ENCODE peak calls at places on chromosomes 2 and 18, in four cellular contexts. One of them, this sample, is unnamed.
A peak's percentile ranks its signal among the peaks of the same experiment; 100 is the strongest.

GRCh38 chr2:235716875-235717496 is 223.1 kb downstream of the AGAP1 start:
- DNase-seq in endothelial cell of umbilical vein: peak; percentile 11
- DNase-seq in cardiac muscle cell: peak; percentile 13
- DNase-seq in A549: no peak
- DNase-seq in this sample: peak; percentile 49

GRCh38 chr2:104050632-104051242 is 803.2 kb upstream of the POU3F3 start:
- DNase-seq in A549: no peak
- DNase-seq in cardiac muscle cell: no peak
- DNase-seq in endothelial cell of umbilical vein: no peak
- DNase-seq in this sample: no peak

GRCh38 chr18:27695509-27695908 is 481.4 kb downstream of the CDH2 start:
- DNase-seq in endothelial cell of umbilical vein: no peak
- DNase-seq in A549: no peak
- DNase-seq in cardiac muscle cell: no peak
- DNase-seq in this sample: no peak

GRCh38 chr2:118906186-118906585 is 35.8 kb upstream of the MARCO start:
- DNase-seq in A549: no peak
- DNase-seq in endothelial cell of umbilical vein: no peak
- DNase-seq in cardiac muscle cell: no peak
- DNase-seq in this sample: no peak

GRCh38 chr2:210318491-210318890 is 3.5 kb upstream of the MYL1 start:
- DNase-seq in endothelial cell of umbilical vein: no peak
- DNase-seq in A549: no peak
- DNase-seq in cardiac muscle cell: no peak
- DNase-seq in this sample: peak; percentile 13

GRCh38 chr2:207275779-207276178 is 110.0 kb upstream of the KLF7 start:
- DNase-seq in cardiac muscle cell: no peak
- DNase-seq in A549: no peak
- DNase-seq in endothelial cell of umbilical vein: no peak
- DNase-seq in this sample: no peak

GRCh38 chr2:12844511-12844910 is 127.8 kb downstream of the TRIB2 start:
- DNase-seq in endothelial cell of umbilical vein: no peak
- DNase-seq in A549: no peak
- DNase-seq in cardiac muscle cell: peak; percentile 37
- DNase-seq in this sample: no peak

GRCh38 chr2:150075831-150076230 is 411.6 kb downstream of the RND3 start:
- DNase-seq in cardiac muscle cell: no peak
- DNase-seq in endothelial cell of umbilical vein: peak; percentile 46
- DNase-seq in A549: no peak
- DNase-seq in this sample: no peak

GRCh38 chr18:29849145-29849544 is 1193.4 kb downstream of the DSC3 start:
- DNase-seq in A549: no peak
- DNase-seq in endothelial cell of umbilical vein: no peak
- DNase-seq in cardiac muscle cell: no peak
- DNase-seq in this sample: no peak

GRCh38 chr2:27518113-27518781 is 21.6 kb downstream of the GCKR start:
- DNase-seq in A549: no peak
- DNase-seq in endothelial cell of umbilical vein: no peak
- DNase-seq in cardiac muscle cell: no peak
- DNase-seq in this sample: no peak

GRCh38 chr2:156864230-156864629 is 393.3 kb upstream of the GALNT5 start:
- DNase-seq in A549: no peak
- DNase-seq in endothelial cell of umbilical vein: no peak
- DNase-seq in cardiac muscle cell: no peak
- DNase-seq in this sample: no peak

GRCh38 chr2:46984642-46985476 is 69.3 kb upstream of the MCFD2 start:
- DNase-seq in A549: peak; percentile 90
- DNase-seq in cardiac muscle cell: peak; percentile 92
- DNase-seq in endothelial cell of umbilical vein: peak; percentile 84
- DNase-seq in this sample: peak; percentile 98

GRCh38 chr18:32906506-32907214 is 133.8 kb upstream of the KLHL14 start:
- DNase-seq in endothelial cell of umbilical vein: no peak
- DNase-seq in cardiac muscle cell: no peak
- DNase-seq in A549: no peak
- DNase-seq in this sample: no peak

GRCh38 chr2:43155842-43156511 is 70.4 kb downstream of the ZFP36L2 start:
- DNase-seq in endothelial cell of umbilical vein: no peak
- DNase-seq in A549: no peak
- DNase-seq in cardiac muscle cell: no peak
- DNase-seq in this sample: no peak

GRCh38 chr2:43157506-43158232 is 68.7 kb downstream of the ZFP36L2 start:
- DNase-seq in A549: no peak
- DNase-seq in endothelial cell of umbilical vein: no peak
- DNase-seq in cardiac muscle cell: no peak
- DNase-seq in this sample: peak; percentile 91

GRCh38 chr2:43159797-43160196 is 66.6 kb downstream of the ZFP36L2 start:
- DNase-seq in A549: no peak
- DNase-seq in endothelial cell of umbilical vein: no peak
- DNase-seq in cardiac muscle cell: no peak
- DNase-seq in this sample: peak; percentile 71

GRCh38 chr2:43160778-43161177 is 65.6 kb downstream of the ZFP36L2 start:
- DNase-seq in A549: no peak
- DNase-seq in endothelial cell of umbilical vein: no peak
- DNase-seq in cardiac muscle cell: no peak
- DNase-seq in this sample: no peak

GRCh38 chr2:43158259-43158880 is 68.0 kb downstream of the ZFP36L2 start:
- DNase-seq in cardiac muscle cell: peak; percentile 86
- DNase-seq in endothelial cell of umbilical vein: peak; percentile 87
- DNase-seq in A549: peak; percentile 79
- DNase-seq in this sample: peak; percentile 95
- H3K4me1 ChIP-seq in cardiac muscle cell: peaks cover 27% of the 10 kb centered on the region
- H3K4me1 ChIP-seq in endothelial cell of umbilical vein: peaks cover 13% of the 10 kb centered on the region
- H3K4me1 ChIP-seq in A549: peaks cover 65% of the 10 kb centered on the region
- H3K4me1 ChIP-seq in this sample: peaks cover 26% of the 10 kb centered on the region

GRCh38 chr2:136219341-136219740 is 101.4 kb upstream of the CXCR4 start:
- DNase-seq in cardiac muscle cell: no peak
- DNase-seq in endothelial cell of umbilical vein: no peak
- DNase-seq in A549: no peak
- DNase-seq in this sample: no peak
- H3K4me1 ChIP-seq in cardiac muscle cell: no peaks in the 10 kb centered on the region
- H3K4me1 ChIP-seq in endothelial cell of umbilical vein: no peaks in the 10 kb centered on the region
- H3K4me1 ChIP-seq in A549: no peaks in the 10 kb centered on the region
- H3K4me1 ChIP-seq in this sample: no peaks in the 10 kb centered on the region

GRCh38 chr2:134257516-134257915 is 3.6 kb downstream of the MGAT5 start:
- DNase-seq in endothelial cell of umbilical vein: no peak
- DNase-seq in cardiac muscle cell: no peak
- DNase-seq in A549: no peak
- DNase-seq in this sample: no peak
- H3K4me1 ChIP-seq in endothelial cell of umbilical vein: peaks cover 25% of the 10 kb centered on the region
- H3K4me1 ChIP-seq in cardiac muscle cell: peaks cover 22% of the 10 kb centered on the region
- H3K4me1 ChIP-seq in A549: no peaks in the 10 kb centered on the region
- H3K4me1 ChIP-seq in this sample: peaks cover 36% of the 10 kb centered on the region

GRCh38 chr2:160349306-160349705 is 144.3 kb downstream of the RBMS1 start:
- DNase-seq in cardiac muscle cell: no peak
- DNase-seq in endothelial cell of umbilical vein: no peak
- DNase-seq in A549: no peak
- DNase-seq in this sample: no peak

GRCh38 chr2:160345102-160345501 is 145.0 kb upstream of the ITGB6 start:
- DNase-seq in cardiac muscle cell: no peak
- DNase-seq in endothelial cell of umbilical vein: no peak
- DNase-seq in A549: no peak
- DNase-seq in this sample: no peak

GRCh38 chr2:160351978-160352377 is 141.6 kb downstream of the RBMS1 start:
- DNase-seq in A549: peak; percentile 7
- DNase-seq in cardiac muscle cell: peak; percentile 80
- DNase-seq in endothelial cell of umbilical vein: no peak
- DNase-seq in this sample: no peak

GRCh38 chr2:160343404-160343803 is 143.3 kb upstream of the ITGB6 start:
- DNase-seq in cardiac muscle cell: no peak
- DNase-seq in A549: no peak
- DNase-seq in endothelial cell of umbilical vein: no peak
- DNase-seq in this sample: no peak

DNA sequence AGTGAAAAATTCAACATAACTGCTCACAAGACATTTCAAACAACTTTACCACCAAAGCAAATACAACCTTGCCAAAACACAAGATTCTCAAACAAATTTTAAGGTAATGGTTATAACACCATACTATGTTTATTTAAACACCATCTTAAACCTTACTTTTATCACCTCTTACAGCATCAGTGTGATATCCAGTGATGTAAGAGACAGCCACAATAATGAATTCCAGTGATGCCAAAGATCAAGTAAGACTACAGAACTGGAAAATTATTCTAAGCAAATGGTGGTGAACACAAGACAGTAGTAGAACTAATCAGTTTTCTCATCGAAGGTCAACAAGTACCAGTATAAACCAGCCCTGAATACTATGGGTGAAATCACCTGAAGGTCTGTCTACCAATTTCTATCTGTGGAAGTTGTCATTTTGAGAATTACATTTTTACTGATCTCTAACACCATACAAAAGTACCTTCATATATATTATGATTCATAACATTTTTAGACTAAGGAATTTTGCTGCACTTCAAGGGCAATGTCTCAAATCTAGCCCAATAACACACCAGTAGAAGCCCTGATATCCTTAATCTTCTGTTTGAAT is 146.2 kb downstream of the RBMS1 start:
- DNase-seq in A549: no peak
- DNase-seq in endothelial cell of umbilical vein: no peak
- DNase-seq in cardiac muscle cell: peak; percentile 52
- DNase-seq in this sample: no peak
- H3K4me1 ChIP-seq in A549: peaks cover 92% of the 10 kb centered on the region
- H3K4me1 ChIP-seq in endothelial cell of umbilical vein: no peaks in the 10 kb centered on the region
- H3K4me1 ChIP-seq in cardiac muscle cell: peaks cover 35% of the 10 kb centered on the region
- H3K4me1 ChIP-seq in this sample: peaks cover 18% of the 10 kb centered on the region

DNA sequence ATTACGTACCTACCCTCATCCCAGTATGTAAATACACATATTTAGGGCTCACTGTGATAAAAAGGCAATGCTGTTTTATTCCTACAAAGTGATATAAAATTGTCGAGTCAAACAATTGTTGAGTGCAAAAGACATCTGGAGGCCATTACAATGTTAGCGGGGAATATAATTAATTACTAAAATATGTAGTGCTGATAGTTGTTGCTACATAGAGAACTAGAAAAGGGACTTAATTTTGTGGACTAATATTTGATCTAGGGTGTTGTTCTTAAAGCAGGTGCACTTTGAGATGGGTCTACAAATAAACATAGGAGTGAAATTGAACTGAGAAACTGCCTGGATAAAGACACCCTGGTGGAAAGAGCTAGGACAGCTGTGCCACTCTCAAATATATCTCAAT is 300.1 kb downstream of the NOL4 start:
- DNase-seq in cardiac muscle cell: no peak
- DNase-seq in A549: no peak
- DNase-seq in endothelial cell of umbilical vein: no peak
- DNase-seq in this sample: no peak
- H3K4me1 ChIP-seq in cardiac muscle cell: no peaks in the 10 kb centered on the region
- H3K4me1 ChIP-seq in A549: no peaks in the 10 kb centered on the region
- H3K4me1 ChIP-seq in endothelial cell of umbilical vein: no peaks in the 10 kb centered on the region
- H3K4me1 ChIP-seq in this sample: no peaks in the 10 kb centered on the region

DNA sequence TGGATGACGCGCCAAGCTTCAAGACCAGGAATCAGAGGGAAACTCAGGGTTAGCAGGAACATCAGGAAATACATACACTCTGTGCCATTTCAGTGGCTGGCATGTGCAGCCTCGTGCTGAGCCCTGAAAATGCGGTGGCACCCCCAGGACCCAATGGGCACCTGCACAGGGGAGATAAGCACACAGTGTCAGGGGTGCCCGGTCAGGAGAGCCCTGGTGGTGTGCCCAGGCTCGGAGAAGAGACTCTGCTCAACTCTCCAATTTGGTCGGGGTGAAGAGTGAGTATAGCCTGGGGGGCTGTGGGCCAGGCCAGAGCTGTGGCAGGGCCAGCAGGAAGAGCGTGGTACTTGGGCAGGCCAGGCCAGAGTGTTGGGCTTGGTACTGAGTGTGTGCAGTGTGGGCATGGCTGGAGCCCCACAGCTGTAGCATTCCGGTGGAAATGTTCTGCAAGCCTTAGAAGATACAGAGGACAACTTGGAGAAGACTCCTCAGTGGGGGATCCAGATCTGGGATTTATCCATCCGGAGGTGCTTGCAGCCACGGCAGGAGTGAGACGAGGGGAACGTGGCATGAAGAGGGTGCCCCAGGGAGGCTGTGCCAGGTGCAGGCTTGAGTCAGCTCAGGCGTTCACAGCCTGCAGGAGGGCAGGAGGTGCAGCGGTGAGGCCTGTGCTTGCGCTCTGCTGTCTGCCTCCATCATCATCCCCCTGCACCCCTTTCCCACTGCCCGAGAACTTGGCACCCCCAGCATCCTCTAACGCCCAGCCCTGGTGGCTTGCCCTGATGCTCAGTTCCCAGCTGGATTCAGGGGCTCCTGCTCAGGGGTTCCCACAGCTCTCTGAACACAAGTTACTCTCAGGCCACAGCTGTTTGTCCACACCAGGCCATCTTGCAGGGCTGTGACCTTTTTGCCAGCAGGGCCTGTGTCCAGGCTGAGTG is 451.7 kb upstream of the HS6ST1 start:
- DNase-seq in endothelial cell of umbilical vein: no peak
- DNase-seq in A549: no peak
- DNase-seq in cardiac muscle cell: no peak
- DNase-seq in this sample: no peak
- H3K4me1 ChIP-seq in endothelial cell of umbilical vein: no peaks in the 10 kb centered on the region
- H3K4me1 ChIP-seq in A549: no peaks in the 10 kb centered on the region
- H3K4me1 ChIP-seq in cardiac muscle cell: peaks cover 58% of the 10 kb centered on the region
- H3K4me1 ChIP-seq in this sample: no peaks in the 10 kb centered on the region